ENCODE peak calls at places on chromosomes 11 and 22, in five cellular contexts. X is GM10248, A is cardiac muscle cell, E is heart right ventricle, P is GM23338. U is an unnamed sample.

GRCh38 chr11:131888230-131888826 is 517.9 kb downstream of the NTM start:
- DNase-seq in X (no peak), A (no peak), E (no peak), P (no peak), U (no peak)

GRCh38 chr11:123047265-123047946 is 14.5 kb downstream of the HSPA8 start:
- DNase-seq in X (no peak), A (no peak), E (no peak), P (no peak), U (no peak)

GRCh38 chr11:61332266-61332822 is 561 bp downstream of the DDB1 start:
- DNase-seq in X (no peak), A (peak; percentile 28), E (no peak), P (peak; percentile 61), U (peak; percentile 24)

GRCh38 chr22:45418056-45418769 is 4.7 kb downstream of the RIBC2 start:
- DNase-seq in X (no peak), A (no peak), E (no peak), P (no peak), U (no peak)

GRCh38 chr11:1389103-1389931 is 417 bp upstream of the BRSK2 start:
- DNase-seq in X (peak; percentile 91), A (peak; percentile 99), E (peak; percentile 97), P (peak; percentile 98), U (peak; percentile 97)

GRCh38 chr11:7924526-7924925 is 6.5 kb downstream of the OR10A6 start:
- DNase-seq in X (no peak), A (no peak), E (no peak), P (no peak), U (no peak)

GRCh38 chr11:72975778-72976520 is 161.7 kb downstream of the ATG16L2 start:
- DNase-seq in X (no peak), A (no peak), E (no peak), P (no peak), U (no peak)

GRCh38 chr22:30408388-30409101 is 11.7 kb downstream of the SEC14L2 start:
- DNase-seq in X (no peak), A (no peak), E (no peak), P (no peak), U (no peak)

GRCh38 chr11:10982695-10983492 is 125.0 kb upstream of the ZBED5 start:
- DNase-seq in X (no peak), A (no peak), E (no peak), P (no peak), U (no peak)

GRCh38 chr11:67699521-67699920 is 25.1 kb upstream of the ALDH3B2 start:
- DNase-seq in X (no peak), A (no peak), E (no peak), P (no peak), U (no peak)

GRCh38 chr22:46052331-46052771 is 75.4 kb upstream of the WNT7B start:
- DNase-seq in X (no peak), A (no peak), E (no peak), P (no peak), U (no peak)

GRCh38 chr11:20387262-20388095 is at the start of gene PRMT3:
- DNase-seq in X (peak; percentile 97), A (peak; percentile 97), E (peak; percentile 95), P (peak; percentile 97), U (peak; percentile 96)
- TF ChIP-seq CTCF in X (no peak), A (no peak), E (no peak), P (no peak), U (peak; percentile 87)

DNA sequence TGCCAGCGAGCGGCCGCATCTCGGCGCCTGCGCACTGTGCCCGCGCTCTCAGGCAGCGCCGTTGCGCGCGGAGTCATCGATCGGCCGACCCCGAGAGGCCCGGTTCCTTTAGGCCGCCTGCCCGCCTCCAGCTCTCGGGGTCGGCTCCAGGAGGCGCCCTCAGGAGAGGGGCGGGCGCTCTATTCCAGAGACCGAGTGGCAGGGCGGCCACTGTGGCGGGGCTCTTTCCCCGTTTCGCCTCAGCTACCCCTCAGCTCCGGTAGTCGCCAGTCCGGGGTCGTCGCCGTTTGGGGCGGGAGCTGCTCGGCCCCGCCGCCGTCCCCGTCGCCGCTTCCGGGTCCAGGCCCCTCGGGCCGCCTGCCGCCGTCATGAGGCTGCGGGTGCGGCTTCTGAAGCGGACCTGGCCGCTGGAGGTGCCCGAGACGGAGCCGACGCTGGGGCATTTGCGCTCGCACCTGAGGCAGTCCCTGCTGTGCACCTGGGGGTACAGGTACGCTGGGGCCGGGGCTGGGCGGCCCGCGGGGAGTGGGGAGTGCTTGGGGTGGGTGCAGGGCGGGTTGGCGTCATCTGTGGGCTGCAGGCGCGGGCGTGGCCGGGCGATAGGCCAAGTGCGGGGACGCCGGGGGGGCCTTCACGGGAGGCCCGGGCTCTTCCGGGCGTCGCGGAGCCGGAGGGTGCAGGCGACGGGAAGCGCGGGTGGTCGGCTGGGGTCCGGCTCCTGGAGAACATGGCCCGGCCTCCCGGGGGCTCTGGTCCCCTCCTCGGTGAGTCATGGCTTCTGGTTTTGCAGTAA is at the start of gene FBXO7:
- DNase-seq in X (peak; percentile 91), A (peak; percentile 97), E (peak; percentile 93), P (peak; percentile 94), U (peak; percentile 90)
- TF ChIP-seq CTCF in X (peak; percentile 36), A (peak; percentile 24), E (peak; percentile 34), P (peak; percentile 38), U (no peak)

GRCh38 chr11:64090811-64091516 is 55.2 kb downstream of the FLRT1 start:
- DNase-seq in X (no peak), A (no peak), E (no peak), P (peak; percentile 33), U (no peak)
- TF ChIP-seq CTCF in X (no peak), A (peak; percentile 1), E (no peak), P (peak; percentile 46), U (no peak)

DNA sequence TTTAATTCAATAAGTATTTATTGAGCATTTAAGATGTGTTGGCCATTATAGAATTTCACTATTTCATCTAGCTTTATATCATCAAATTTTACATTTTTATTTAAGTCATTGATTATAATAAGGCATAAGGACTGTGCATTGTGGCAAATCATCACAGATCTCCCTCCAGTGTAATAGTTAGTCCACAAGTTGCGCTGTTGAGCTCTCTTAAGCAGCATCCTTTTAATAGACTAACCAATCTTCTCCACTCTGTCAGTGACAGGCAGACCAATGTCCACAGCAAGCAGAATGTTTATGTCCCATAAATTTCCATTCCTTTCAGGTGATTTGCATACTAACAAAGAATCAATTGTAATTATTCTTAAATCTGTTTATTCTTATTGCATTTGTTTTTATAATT is 595.3 kb upstream of the CCDC90B start:
- DNase-seq in X (no peak), A (no peak), E (no peak), P (no peak), U (no peak)
- TF ChIP-seq CTCF in X (no peak), A (no peak), E (no peak), P (peak; percentile 19), U (no peak)

DNA sequence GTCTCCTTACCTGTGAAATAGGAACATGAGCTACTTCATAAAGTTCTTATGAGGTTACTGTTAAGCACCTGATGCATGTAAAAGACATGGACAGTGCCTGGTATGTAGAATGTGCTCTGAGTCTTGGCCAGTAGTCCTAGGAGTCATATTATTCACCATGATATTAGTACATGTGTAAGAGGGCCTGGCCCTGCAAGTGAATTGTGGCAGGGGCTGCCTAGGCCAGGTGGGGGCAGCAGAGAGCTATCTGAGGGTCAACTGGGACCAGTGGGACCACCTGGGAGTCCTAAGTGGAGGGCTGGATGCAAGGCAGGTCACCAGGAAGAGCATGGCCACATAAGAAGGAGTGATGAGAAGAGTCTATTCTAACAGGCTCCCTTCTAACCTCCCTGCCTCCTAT is 529.5 kb downstream of the SOX6 start:
- DNase-seq in X (peak; percentile 21), A (peak; percentile 80), E (peak; percentile 51), P (peak; percentile 84), U (peak; percentile 42)
- TF ChIP-seq CTCF in X (peak; percentile 55), A (peak; percentile 82), E (peak; percentile 70), P (peak; percentile 93), U (peak; percentile 47)

DNA sequence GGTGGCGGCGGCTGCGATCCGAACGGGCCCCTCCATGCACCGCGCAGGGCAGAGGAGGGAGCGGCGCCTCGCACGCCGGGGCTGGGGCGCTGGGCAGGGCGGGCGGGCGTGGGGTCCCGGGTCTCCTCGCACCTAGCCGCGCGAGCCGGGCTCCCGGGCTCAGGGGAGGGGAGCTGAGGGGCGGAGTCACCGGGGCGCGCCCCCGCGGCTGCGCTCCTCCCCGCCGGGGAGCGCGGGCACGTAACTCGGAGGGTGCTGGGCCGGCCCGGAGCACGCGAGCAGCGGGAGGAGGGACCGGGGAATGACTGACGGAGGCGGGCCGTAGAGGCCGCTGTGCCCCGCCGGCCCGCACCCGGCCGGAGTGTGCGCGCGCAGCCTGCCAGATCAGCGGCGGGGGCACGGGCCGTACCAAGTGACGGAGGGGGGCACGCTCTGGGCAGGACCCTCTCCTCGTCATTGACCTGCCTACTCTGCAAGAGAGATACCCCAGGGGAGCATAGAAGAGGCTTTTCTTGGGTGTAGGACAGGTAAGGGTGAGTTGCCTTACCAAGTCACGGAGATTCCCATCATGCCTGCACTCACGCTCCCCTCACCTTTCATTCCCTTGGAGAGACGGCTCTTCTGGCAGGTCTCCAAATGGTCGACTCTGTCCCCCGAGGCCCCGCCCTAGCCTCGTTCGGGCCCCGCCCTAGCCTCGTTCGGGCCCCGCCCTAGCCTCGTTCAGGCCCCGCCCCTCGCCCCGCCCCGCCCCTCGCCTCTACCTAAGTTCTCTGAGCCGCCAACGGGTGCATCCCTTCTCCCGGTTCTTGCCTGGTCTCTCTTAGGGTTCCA is at the start of gene CDON:
- DNase-seq in X (peak; percentile 98), A (peak; percentile 97), E (peak; percentile 91), P (peak; percentile 97), U (peak; percentile 91)
- TF ChIP-seq CTCF in X (no peak), A (no peak), E (peak; percentile 25), P (peak; percentile 20), U (no peak)

DNA sequence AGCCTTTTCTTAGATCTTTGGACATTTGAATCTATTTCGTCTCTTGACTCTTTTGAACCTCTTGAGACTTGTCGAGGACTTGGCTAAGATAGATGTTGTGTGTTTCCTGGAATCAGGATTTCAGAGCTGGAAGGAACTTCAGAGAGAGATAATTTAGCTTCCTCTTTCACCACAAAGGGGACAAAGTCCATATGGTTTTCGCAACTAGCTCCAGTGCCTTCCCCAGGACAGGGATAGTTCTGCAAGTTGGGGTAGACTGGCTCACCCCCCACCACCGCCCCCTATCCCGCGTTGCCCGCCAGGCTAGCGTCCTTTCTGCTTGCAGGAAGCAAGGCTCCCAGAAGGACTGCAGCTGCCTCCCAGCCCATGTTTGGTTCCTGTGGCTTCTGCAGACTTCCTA is 75.7 kb upstream of the MYO18B start:
- DNase-seq in X (no peak), A (no peak), E (peak; percentile 63), P (peak; percentile 34), U (no peak)
- TF ChIP-seq CTCF in X (no peak), A (no peak), E (no peak), P (peak; percentile 8), U (no peak)

U was measured in activated CD8-positive, alpha-beta T cell treated with anti-CD3 and anti-CD28 coated beads for 36 hours.